ENCODE peak calls at places on chromosomes 6 and 20, in nine cellular contexts. M is heart left ventricle; W is stimulated activated naive CD8-positive, alpha-beta T cell treated with anti-CD3 and anti-CD28 coated beads, Interleukin-15, Interleukin-2, amounts not matched to agents 100 U/mL and 50 U/mL, for 24 hours; O is SK-N-SH treated with all-trans-retinoic acid at 6 μM for 48 hours; B is lung; G is naive thymus-derived CD8-positive, alpha-beta T cell; E is HCT116; S is Panc1; R is activated T-cell treated with anti-CD3 and anti-CD28 coated beads, Interleukin-2, amount 50 U/mL, for 4 hours. Q is an unnamed sample.

GRCh38 chr6:106527979-106528378 is 101.3 kb downstream of the RTN4IP1 start:
- ATAC-seq in W (peak), M (no peak), R (peak), E (peak), O (peak), B (no peak), G (no peak), S (peak), Q (no peak)

GRCh38 chr6:36075656-36076055 is 48.0 kb downstream of the MAPK14 start:
- ATAC-seq in B (no peak), E (peak), G (peak), S (no peak), M (no peak), R (no peak), W (no peak), O (no peak), Q (no peak)

GRCh38 chr6:25951296-25952032 is 11.1 kb upstream of the TRIM38 start:
- ATAC-seq in B (no peak), M (no peak), S (no peak), O (no peak), W (no peak), G (no peak), E (no peak), R (no peak), Q (no peak)

GRCh38 chr6:14547284-14548001 is 429.9 kb downstream of the CD83 start:
- ATAC-seq in E (no peak), O (no peak), W (no peak), R (no peak), S (no peak), M (no peak), B (no peak), G (no peak), Q (no peak)

GRCh38 chr6:105397987-105398386 is 4.9 kb downstream of the PREP start:
- ATAC-seq in M (peak), E (no peak), O (no peak), G (no peak), B (no peak), R (no peak), W (no peak), S (no peak), Q (no peak)

GRCh38 chr6:20669571-20670314 is 135.5 kb downstream of the CDKAL1 start:
- ATAC-seq in W (peak), B (peak), G (no peak), M (no peak), R (no peak), O (no peak), E (no peak), S (no peak), Q (peak)

GRCh38 chr6:96157018-96157565 is 141.3 kb downstream of the FUT9 start:
- ATAC-seq in M (no peak), R (no peak), G (no peak), S (no peak), E (no peak), O (no peak), B (no peak), W (no peak), Q (no peak)

GRCh38 chr6:12344949-12345693 is 55.0 kb downstream of the EDN1 start:
- ATAC-seq in O (no peak), B (no peak), E (no peak), M (no peak), R (no peak), W (no peak), S (no peak), G (no peak), Q (no peak)

GRCh38 chr20:41234546-41234945 is 83.0 kb downstream of the ZHX3 start:
- ATAC-seq in B (no peak), M (peak), G (no peak), R (no peak), W (no peak), O (no peak), E (no peak), S (no peak), Q (no peak)

GRCh38 chr6:14880052-14880451 is 365.8 kb upstream of the JARID2 start:
- ATAC-seq in B (no peak), G (no peak), R (no peak), O (no peak), E (no peak), M (no peak), S (no peak), W (no peak), Q (no peak)

GRCh38 chr6:24987439-24987838 is 51.7 kb upstream of the RIPOR2 start:
- ATAC-seq in G (no peak), S (no peak), R (no peak), O (no peak), B (no peak), E (no peak), W (no peak), M (no peak), Q (no peak)

GRCh38 chr6:150116195-150116800 is 26.5 kb upstream of the PPP1R14C start:
- ATAC-seq in W (no peak), M (no peak), G (no peak), E (no peak), B (no peak), O (no peak), S (no peak), R (no peak), Q (no peak)

GRCh38 chr6:81725127-81725526 is 27.4 kb downstream of the TENT5A start:
- ATAC-seq in R (no peak), O (no peak), B (no peak), M (no peak), G (no peak), W (no peak), E (no peak), S (no peak), Q (no peak)

GRCh38 chr6:81766482-81767069 is 14.1 kb upstream of the TENT5A start:
- ATAC-seq in B (peak), R (no peak), O (peak), E (no peak), M (no peak), S (no peak), G (no peak), W (no peak), Q (no peak)

GRCh38 chr20:35318502-35319157 is 26.4 kb upstream of the FAM83C start:
- ATAC-seq in R (no peak), W (peak), E (peak), G (no peak), O (peak), M (peak), S (peak), B (peak), Q (no peak)

GRCh38 chr6:157954150-157955117 is 27.2 kb upstream of the SYNJ2 start:
- ATAC-seq in B (no peak), W (no peak), M (peak), R (no peak), E (peak), G (no peak), S (peak), O (no peak), Q (peak)

GRCh38 chr6:39926668-39927067 is 7.6 kb downstream of the MOCS1 start:
- ATAC-seq in M (no peak), B (no peak), E (peak), R (no peak), O (no peak), G (no peak), S (no peak), W (no peak), Q (peak)

GRCh38 chr6:29995346-29995777 is 53.0 kb downstream of the HLA-A start:
- ATAC-seq in O (peak), W (no peak), E (peak), G (no peak), B (no peak), S (no peak), R (no peak), M (no peak), Q (no peak)

GRCh38 chr6:18596529-18596835 is 209.3 kb downstream of the RNF144B start:
- ATAC-seq in O (peak), R (no peak), S (peak), E (peak), B (no peak), G (no peak), M (no peak), W (no peak), Q (no peak)

GRCh38 chr20:50409495-50409894 is 100.7 kb upstream of the PTPN1 start:
- ATAC-seq in W (no peak), G (no peak), B (peak), M (peak), S (no peak), E (no peak), O (no peak), R (no peak), Q (no peak)

GRCh38 chr20:17825949-17826843 is 126.4 kb downstream of the BANF2 start:
- ATAC-seq in E (peak), O (no peak), R (peak), B (no peak), S (no peak), M (no peak), W (peak), G (no peak), Q (peak)

GRCh38 chr6:38187688-38188590 is 368.4 kb downstream of the ZFAND3 start:
- ATAC-seq in W (no peak), B (no peak), E (no peak), O (no peak), R (no peak), S (no peak), G (no peak), M (no peak), Q (no peak)

GRCh38 chr6:36755435-36756348 is 58.1 kb downstream of the RAB44 start:
- ATAC-seq in E (no peak), B (peak), W (peak), O (no peak), G (peak), R (peak), M (no peak), S (peak), Q (peak)

GRCh38 chr6:160161647-160161986 is 40.0 kb downstream of the SLC22A1 start:
- ATAC-seq in O (no peak), G (no peak), R (no peak), S (peak), M (no peak), B (no peak), W (no peak), E (no peak), Q (no peak)

GRCh38 chr6:121222656-121223055 is 111.6 kb downstream of the TBC1D32 start:
- ATAC-seq in S (no peak), G (no peak), B (no peak), R (no peak), W (no peak), O (peak), M (no peak), E (no peak), Q (no peak)

GRCh38 chr6:109299695-109300564 is 82.3 kb downstream of the CD164 start:
- ATAC-seq in G (no peak), M (peak), E (no peak), S (no peak), B (no peak), O (no peak), W (no peak), R (no peak), Q (no peak)

GRCh38 chr20:42703744-42704143 is 486.0 kb downstream of the PTPRT start:
- ATAC-seq in W (no peak), R (no peak), M (no peak), G (no peak), S (no peak), O (no peak), B (no peak), E (no peak), Q (no peak)

GRCh38 chr20:11766961-11767360 is 150.7 kb upstream of the BTBD3 start:
- ATAC-seq in R (no peak), E (no peak), O (no peak), M (no peak), S (no peak), B (no peak), G (no peak), W (no peak), Q (no peak)

GRCh38 chr6:135586388-135586787 is 88.8 kb upstream of the AHI1 start:
- ATAC-seq in R (no peak), W (peak), S (no peak), E (no peak), M (no peak), O (no peak), G (no peak), B (no peak), Q (no peak)

GRCh38 chr6:38876470-38876869 is 161.4 kb downstream of the DNAH8 start:
- ATAC-seq in B (no peak), M (no peak), G (peak), W (peak), O (no peak), S (no peak), R (no peak), E (no peak), Q (no peak)

GRCh38 chr6:41733707-41734665 is 1.4 kb downstream of the TFEB start:
- ATAC-seq in R (peak), E (peak), G (peak), O (peak), W (peak), B (peak), S (peak), M (peak), Q (peak)

GRCh38 chr6:38996676-38997075 is 51.9 kb upstream of the GLP1R start:
- ATAC-seq in E (no peak), O (no peak), G (no peak), M (no peak), R (no peak), W (no peak), B (no peak), S (no peak), Q (no peak)

GRCh38 chr6:80480478-80481157 is 374.1 kb downstream of the BCKDHB start:
- ATAC-seq in W (no peak), G (no peak), S (no peak), O (no peak), E (no peak), R (no peak), B (no peak), M (no peak), Q (peak)

GRCh38 chr6:159234102-159234553 is 64.9 kb downstream of the FNDC1 start:
- ATAC-seq in M (no peak), W (no peak), S (no peak), O (no peak), G (no peak), R (no peak), B (no peak), E (no peak), Q (no peak)

GRCh38 chr6:169766921-169767736 is 15.7 kb downstream of the ERMARD start:
- ATAC-seq in M (no peak), R (no peak), G (no peak), O (no peak), W (no peak), B (no peak), E (no peak), S (no peak), Q (no peak)

GRCh38 chr6:75493400-75494064 is at the start of gene FILIP1:
- ATAC-seq in R (no peak), E (no peak), S (peak), W (no peak), M (peak), G (no peak), O (peak), B (no peak), Q (no peak)

GRCh38 chr6:43055966-43056365 is 2.3 kb upstream of the CUL7 start:
- ATAC-seq in G (no peak), E (no peak), O (no peak), M (no peak), S (no peak), W (no peak), B (no peak), R (no peak), Q (no peak)

Q was measured in stimulated activated memory B cell treated with anti-CD40 and anti-IgM and Interleukin-4, amounts not matched to agents 10 μg/mL and 1 μg/mL and 100 μg/mL, for 72 hours.